ENCODE peak calls at places on chromosome 16, in nine cellular contexts. Q is NCI-H774; K is stimulated activated CD4-positive, alpha-beta T cell treated with anti-CD3 and anti-CD28 coated beads, Interleukin-1b, Interleukin-23, amount 100 ng/mL, for 4 hours; B is body of pancreas; P is HT-29; Z is NCI-H510A; F is heart right ventricle; C is cardiac fibroblast; S is left cardiac atrium. T is an unnamed sample.

GRCh38 chr16:81487301-81487720 is 42.7 kb downstream of the CMIP start:
- DNase-seq in C (peak), P (no peak), Z (no peak), Q (no peak), S (no peak), K (no peak), F (no peak), B (no peak), T (no peak)

GRCh38 chr16:69017036-69017783 is 88.2 kb upstream of the HAS3 start:
- DNase-seq in S (no peak), Q (no peak), K (no peak), F (no peak), C (peak), P (peak), B (no peak), Z (no peak), T (no peak)

GRCh38 chr16:30121741-30122620 is 1.0 kb downstream of the MAPK3 start:
- DNase-seq in Z (no peak), C (peak), P (no peak), F (peak), S (peak), B (peak), Q (no peak), K (no peak), T (no peak)

GRCh38 chr16:813204-813915 is 12.8 kb upstream of the GNG13 start:
- DNase-seq in K (peak), S (peak), Q (no peak), Z (no peak), C (peak), F (no peak), P (no peak), B (peak), T (peak)

GRCh38 chr16:80899804-80900592 is 95.6 kb upstream of the CDYL2 start:
- DNase-seq in Z (no peak), K (no peak), S (peak), C (peak), B (peak), Q (no peak), F (peak), P (peak), T (no peak)

GRCh38 chr16:47016700-47017133 is 43.2 kb upstream of the DNAJA2 start:
- DNase-seq in P (no peak), F (no peak), S (no peak), B (peak), Z (no peak), Q (no peak), K (no peak), C (no peak), T (peak)

GRCh38 chr16:2232094-2232990 is 3.9 kb upstream of the DNASE1L2 start:
- DNase-seq in F (no peak), C (no peak), Q (no peak), B (no peak), Z (no peak), K (no peak), P (no peak), S (no peak), T (no peak)

GRCh38 chr16:74019608-74020007 is 277.0 kb upstream of the PSMD7 start:
- DNase-seq in F (no peak), C (no peak), Q (no peak), B (no peak), P (no peak), Z (peak), K (no peak), S (no peak), T (no peak)

GRCh38 chr16:1481906-1482835 is 6.6 kb downstream of the PTX4 start:
- DNase-seq in B (no peak), S (no peak), K (no peak), Z (no peak), Q (no peak), P (no peak), C (no peak), F (no peak), T (no peak)

GRCh38 chr16:66717112-66717675 is 20.7 kb upstream of the CMTM4 start:
- DNase-seq in Q (no peak), P (peak), S (peak), K (no peak), B (no peak), F (peak), Z (no peak), C (peak), T (peak)